ENCODE peak calls at places on chromosomes 6 and 20, in eight cellular contexts. One of them, this sample, is unnamed.

GRCh38 chr6:116531675-116532570 is 13.6 kb downstream of the TRAPPC3L start:
- DNase-seq in heart left ventricle: peak; percentile 52
- DNase-seq in cardiac muscle cell: peak; percentile 85
- DNase-seq in bronchial epithelial cell: peak; percentile 57
- DNase-seq in CD8-positive, alpha-beta T cell: peak; percentile 65
- DNase-seq in IMR-90: peak; percentile 82
- DNase-seq in thoracic aorta: no peak
- DNase-seq in PC-9: peak; percentile 47
- DNase-seq in this sample: peak; percentile 35

GRCh38 chr6:122645256-122645655 is 35.1 kb downstream of the PKIB start:
- DNase-seq in heart left ventricle: no peak
- DNase-seq in cardiac muscle cell: no peak
- DNase-seq in bronchial epithelial cell: no peak
- DNase-seq in CD8-positive, alpha-beta T cell: no peak
- DNase-seq in IMR-90: no peak
- DNase-seq in thoracic aorta: no peak
- DNase-seq in PC-9: no peak
- DNase-seq in this sample: no peak

GRCh38 chr20:8932192-8933150 is 136.4 kb upstream of the PLCB4 start:
- DNase-seq in heart left ventricle: no peak
- DNase-seq in cardiac muscle cell: peak; percentile 10
- DNase-seq in bronchial epithelial cell: peak; percentile 6
- DNase-seq in CD8-positive, alpha-beta T cell: no peak
- DNase-seq in IMR-90: peak; percentile 67
- DNase-seq in thoracic aorta: no peak
- DNase-seq in PC-9: no peak
- DNase-seq in this sample: peak; percentile 73

GRCh38 chr20:37986063-37986858 is 47.0 kb downstream of the TTI1 start:
- DNase-seq in heart left ventricle: no peak
- DNase-seq in cardiac muscle cell: no peak
- DNase-seq in bronchial epithelial cell: no peak
- DNase-seq in CD8-positive, alpha-beta T cell: no peak
- DNase-seq in IMR-90: no peak
- DNase-seq in thoracic aorta: no peak
- DNase-seq in PC-9: no peak
- DNase-seq in this sample: no peak

GRCh38 chr6:24313477-24314141 is 44.2 kb downstream of the DCDC2 start:
- DNase-seq in heart left ventricle: no peak
- DNase-seq in cardiac muscle cell: peak; percentile 86
- DNase-seq in bronchial epithelial cell: peak; percentile 76
- DNase-seq in CD8-positive, alpha-beta T cell: no peak
- DNase-seq in IMR-90: peak; percentile 60
- DNase-seq in thoracic aorta: no peak
- DNase-seq in PC-9: peak; percentile 70
- DNase-seq in this sample: peak; percentile 92

GRCh38 chr20:51531141-51531710 is 11.3 kb downstream of the NFATC2 start:
- DNase-seq in heart left ventricle: no peak
- DNase-seq in cardiac muscle cell: no peak
- DNase-seq in bronchial epithelial cell: peak; percentile 89
- DNase-seq in CD8-positive, alpha-beta T cell: peak; percentile 57
- DNase-seq in IMR-90: peak; percentile 36
- DNase-seq in thoracic aorta: no peak
- DNase-seq in PC-9: peak; percentile 68
- DNase-seq in this sample: peak; percentile 41

GRCh38 chr6:170049641-170050491 is 241.0 kb downstream of the DLL1 start:
- DNase-seq in heart left ventricle: peak; percentile 92
- DNase-seq in cardiac muscle cell: peak; percentile 96
- DNase-seq in bronchial epithelial cell: peak; percentile 57
- DNase-seq in CD8-positive, alpha-beta T cell: no peak
- DNase-seq in IMR-90: peak; percentile 50
- DNase-seq in thoracic aorta: no peak
- DNase-seq in PC-9: no peak
- DNase-seq in this sample: no peak

GRCh38 chr6:63676412-63677114 is 41.0 kb downstream of the PHF3 start:
- DNase-seq in heart left ventricle: no peak
- DNase-seq in cardiac muscle cell: peak; percentile 14
- DNase-seq in bronchial epithelial cell: peak; percentile 11
- DNase-seq in CD8-positive, alpha-beta T cell: no peak
- DNase-seq in IMR-90: peak; percentile 7
- DNase-seq in thoracic aorta: no peak
- DNase-seq in PC-9: no peak
- DNase-seq in this sample: no peak

GRCh38 chr20:62804632-62805364 is at the start of gene OGFR:
- DNase-seq in heart left ventricle: peak; percentile 78
- DNase-seq in cardiac muscle cell: peak; percentile 58
- DNase-seq in bronchial epithelial cell: no peak
- DNase-seq in CD8-positive, alpha-beta T cell: peak; percentile 72
- DNase-seq in IMR-90: peak; percentile 38
- DNase-seq in thoracic aorta: no peak
- DNase-seq in PC-9: peak; percentile 60
- DNase-seq in this sample: no peak

GRCh38 chr6:111994791-111995190 is 59.1 kb upstream of the CCN6 start:
- DNase-seq in heart left ventricle: no peak
- DNase-seq in cardiac muscle cell: no peak
- DNase-seq in bronchial epithelial cell: peak; percentile 70
- DNase-seq in CD8-positive, alpha-beta T cell: no peak
- DNase-seq in IMR-90: no peak
- DNase-seq in thoracic aorta: no peak
- DNase-seq in PC-9: no peak
- DNase-seq in this sample: no peak

GRCh38 chr20:36777576-36777975 is 4.0 kb upstream of the DSN1 start:
- DNase-seq in heart left ventricle: no peak
- DNase-seq in cardiac muscle cell: no peak
- DNase-seq in bronchial epithelial cell: no peak
- DNase-seq in CD8-positive, alpha-beta T cell: no peak
- DNase-seq in IMR-90: no peak
- DNase-seq in thoracic aorta: no peak
- DNase-seq in PC-9: no peak
- DNase-seq in this sample: no peak

GRCh38 chr6:14517536-14518105 is 400.0 kb downstream of the CD83 start:
- DNase-seq in heart left ventricle: no peak
- DNase-seq in cardiac muscle cell: no peak
- DNase-seq in bronchial epithelial cell: peak; percentile 20
- DNase-seq in CD8-positive, alpha-beta T cell: no peak
- DNase-seq in IMR-90: no peak
- DNase-seq in thoracic aorta: no peak
- DNase-seq in PC-9: no peak
- DNase-seq in this sample: no peak

GRCh38 chr6:93787841-93788240 is 368.5 kb upstream of the EPHA7 start:
- DNase-seq in heart left ventricle: no peak
- DNase-seq in cardiac muscle cell: no peak
- DNase-seq in bronchial epithelial cell: no peak
- DNase-seq in CD8-positive, alpha-beta T cell: no peak
- DNase-seq in IMR-90: no peak
- DNase-seq in thoracic aorta: no peak
- DNase-seq in PC-9: no peak
- DNase-seq in this sample: peak; percentile 49

GRCh38 chr6:170048615-170049256 is 242.1 kb downstream of the DLL1 start:
- DNase-seq in heart left ventricle: peak; percentile 71
- DNase-seq in cardiac muscle cell: peak; percentile 56
- DNase-seq in bronchial epithelial cell: no peak
- DNase-seq in CD8-positive, alpha-beta T cell: no peak
- DNase-seq in IMR-90: peak; percentile 33
- DNase-seq in thoracic aorta: no peak
- DNase-seq in PC-9: no peak
- DNase-seq in this sample: no peak

GRCh38 chr6:129491436-129491835 is 218.5 kb downstream of the ARHGAP18 start:
- DNase-seq in heart left ventricle: no peak
- DNase-seq in cardiac muscle cell: no peak
- DNase-seq in bronchial epithelial cell: no peak
- DNase-seq in CD8-positive, alpha-beta T cell: no peak
- DNase-seq in IMR-90: peak; percentile 16
- DNase-seq in thoracic aorta: no peak
- DNase-seq in PC-9: no peak
- DNase-seq in this sample: no peak

GRCh38 chr20:19244291-19244690 is 31.8 kb downstream of the SLC24A3 start:
- DNase-seq in heart left ventricle: no peak
- DNase-seq in cardiac muscle cell: no peak
- DNase-seq in bronchial epithelial cell: no peak
- DNase-seq in CD8-positive, alpha-beta T cell: no peak
- DNase-seq in IMR-90: no peak
- DNase-seq in thoracic aorta: no peak
- DNase-seq in PC-9: no peak
- DNase-seq in this sample: no peak

GRCh38 chr6:122735618-122736017 is 43.9 kb upstream of the FABP7 start:
- DNase-seq in heart left ventricle: no peak
- DNase-seq in cardiac muscle cell: no peak
- DNase-seq in bronchial epithelial cell: peak; percentile 100
- DNase-seq in CD8-positive, alpha-beta T cell: no peak
- DNase-seq in IMR-90: no peak
- DNase-seq in thoracic aorta: no peak
- DNase-seq in PC-9: no peak
- DNase-seq in this sample: no peak

GRCh38 chr6:34981951-34982350 is 92.9 kb downstream of the ANKS1A start:
- DNase-seq in heart left ventricle: no peak
- DNase-seq in cardiac muscle cell: peak; percentile 20
- DNase-seq in bronchial epithelial cell: peak; percentile 7
- DNase-seq in CD8-positive, alpha-beta T cell: no peak
- DNase-seq in IMR-90: peak; percentile 47
- DNase-seq in thoracic aorta: no peak
- DNase-seq in PC-9: no peak
- DNase-seq in this sample: no peak

GRCh38 chr20:63326314-63327228 is 33.6 kb downstream of the COL20A1 start:
- DNase-seq in heart left ventricle: peak; percentile 9
- DNase-seq in cardiac muscle cell: no peak
- DNase-seq in bronchial epithelial cell: no peak
- DNase-seq in CD8-positive, alpha-beta T cell: no peak
- DNase-seq in IMR-90: no peak
- DNase-seq in thoracic aorta: no peak
- DNase-seq in PC-9: no peak
- DNase-seq in this sample: no peak

GRCh38 chr6:85058806-85059205 is 294.4 kb upstream of the TBX18 start:
- DNase-seq in heart left ventricle: no peak
- DNase-seq in cardiac muscle cell: peak; percentile 68
- DNase-seq in bronchial epithelial cell: no peak
- DNase-seq in CD8-positive, alpha-beta T cell: no peak
- DNase-seq in IMR-90: no peak
- DNase-seq in thoracic aorta: no peak
- DNase-seq in PC-9: no peak
- DNase-seq in this sample: no peak

GRCh38 chr6:149223120-149223775 is 94.3 kb upstream of the TAB2 start:
- DNase-seq in heart left ventricle: no peak
- DNase-seq in cardiac muscle cell: no peak
- DNase-seq in bronchial epithelial cell: no peak
- DNase-seq in CD8-positive, alpha-beta T cell: no peak
- DNase-seq in IMR-90: no peak
- DNase-seq in thoracic aorta: no peak
- DNase-seq in PC-9: no peak
- DNase-seq in this sample: no peak

GRCh38 chr6:37243816-37244370 is 13.7 kb upstream of the TBC1D22B start:
- DNase-seq in heart left ventricle: no peak
- DNase-seq in cardiac muscle cell: no peak
- DNase-seq in bronchial epithelial cell: no peak
- DNase-seq in CD8-positive, alpha-beta T cell: no peak
- DNase-seq in IMR-90: no peak
- DNase-seq in thoracic aorta: no peak
- DNase-seq in PC-9: no peak
- DNase-seq in this sample: no peak
- H3K36me3 ChIP-seq in heart left ventricle: no peaks in the 10 kb centered on the region
- H3K36me3 ChIP-seq in cardiac muscle cell: no peaks in the 10 kb centered on the region
- H3K36me3 ChIP-seq in bronchial epithelial cell: no peaks in the 10 kb centered on the region
- H3K36me3 ChIP-seq in CD8-positive, alpha-beta T cell: no peaks in the 10 kb centered on the region
- H3K36me3 ChIP-seq in IMR-90: no peaks in the 10 kb centered on the region
- H3K36me3 ChIP-seq in thoracic aorta: no peaks in the 10 kb centered on the region
- H3K36me3 ChIP-seq in PC-9: no peaks in the 10 kb centered on the region
- H3K36me3 ChIP-seq in this sample: no peaks in the 10 kb centered on the region

DNA sequence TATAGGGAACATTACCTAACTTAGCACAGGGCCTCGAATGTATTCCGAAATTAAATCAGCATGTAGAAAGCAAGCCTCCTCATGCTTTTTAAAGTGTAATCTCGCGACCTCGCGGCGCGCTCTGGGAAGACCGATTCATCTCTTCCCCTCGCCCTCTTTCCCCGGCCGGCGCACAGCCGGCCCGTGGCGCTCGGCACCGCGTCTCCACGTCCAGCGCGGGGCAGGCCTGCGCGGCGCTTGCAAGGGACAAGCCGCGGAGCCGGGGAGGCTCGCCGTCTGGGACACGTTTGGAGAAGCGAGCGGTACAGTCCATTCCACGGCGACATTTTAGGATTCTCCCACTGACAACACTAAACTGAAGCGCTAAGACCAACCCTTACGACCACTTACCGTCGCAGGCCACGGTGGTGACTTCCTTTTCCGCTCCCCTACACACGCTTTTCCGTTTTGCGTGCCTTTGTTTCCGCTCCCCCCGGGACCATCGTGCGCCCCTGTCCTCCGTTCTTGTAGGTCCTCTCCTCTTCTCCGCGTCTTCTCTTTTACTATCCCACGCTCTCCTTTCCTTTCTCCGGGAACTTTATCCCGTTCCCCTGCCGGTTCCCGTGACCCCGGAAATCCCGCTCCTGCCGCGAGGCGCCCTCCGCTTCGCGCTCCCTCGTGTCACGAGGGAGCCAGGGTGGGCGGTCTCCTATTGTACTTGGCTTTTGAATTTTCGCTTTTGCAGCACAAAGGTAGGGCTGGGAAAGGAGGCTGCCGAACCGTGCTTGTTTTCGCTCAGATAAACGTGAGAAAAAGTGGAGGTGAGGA is at the start of gene ECHDC1:
- DNase-seq in heart left ventricle: peak; percentile 65
- DNase-seq in cardiac muscle cell: peak; percentile 78
- DNase-seq in bronchial epithelial cell: peak; percentile 41
- DNase-seq in CD8-positive, alpha-beta T cell: peak; percentile 70
- DNase-seq in IMR-90: peak; percentile 66
- DNase-seq in thoracic aorta: peak; percentile 6
- DNase-seq in PC-9: peak; percentile 49
- DNase-seq in this sample: no peak
- TF ChIP-seq CTCF in heart left ventricle: no peak
- TF ChIP-seq CTCF in cardiac muscle cell: no peak
- TF ChIP-seq CTCF in bronchial epithelial cell: no peak
- TF ChIP-seq CTCF in CD8-positive, alpha-beta T cell: no peak
- TF ChIP-seq CTCF in IMR-90: peak; percentile 4
- TF ChIP-seq CTCF in thoracic aorta: no peak
- TF ChIP-seq CTCF in PC-9: no peak
- TF ChIP-seq CTCF in this sample: no peak

GRCh38 chr6:26576929-26577719 is 19.6 kb upstream of the ABT1 start:
- DNase-seq in heart left ventricle: no peak
- DNase-seq in cardiac muscle cell: peak; percentile 78
- DNase-seq in bronchial epithelial cell: peak; percentile 74
- DNase-seq in CD8-positive, alpha-beta T cell: peak; percentile 59
- DNase-seq in IMR-90: peak; percentile 88
- DNase-seq in thoracic aorta: no peak
- DNase-seq in PC-9: peak; percentile 69
- DNase-seq in this sample: no peak
- H3K4me3 ChIP-seq in heart left ventricle: no peak overlapping the region
- H3K4me3 ChIP-seq in cardiac muscle cell: peak overlapping the region; percentile 15
- H3K4me3 ChIP-seq in bronchial epithelial cell: peak overlapping the region; percentile 8
- H3K4me3 ChIP-seq in CD8-positive, alpha-beta T cell: peak overlapping the region; percentile 37
- H3K4me3 ChIP-seq in IMR-90: peak overlapping the region; percentile 44
- H3K4me3 ChIP-seq in thoracic aorta: peak overlapping the region; percentile 60
- H3K4me3 ChIP-seq in PC-9: peak overlapping the region; percentile 60
- H3K4me3 ChIP-seq in this sample: peak overlapping the region; percentile 39

DNA sequence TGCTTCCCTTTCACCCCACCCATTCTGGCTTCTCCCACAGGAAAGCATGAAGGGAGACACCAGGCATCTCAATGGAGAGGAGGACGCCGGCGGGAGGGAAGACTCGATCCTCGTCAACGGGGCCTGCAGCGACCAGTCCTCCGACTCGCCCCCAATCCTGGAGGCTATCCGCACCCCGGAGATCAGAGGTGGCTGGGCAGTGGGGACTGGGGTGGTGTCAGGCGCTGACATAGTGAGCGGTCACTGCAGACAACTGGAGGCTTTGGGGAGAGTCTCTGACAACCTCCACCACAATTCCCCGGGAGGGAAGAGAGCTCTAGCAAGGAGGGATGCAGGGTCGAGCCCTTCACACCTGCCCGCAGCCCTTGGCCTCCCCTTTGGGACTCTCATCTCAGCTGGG is 18.1 kb downstream of the DNMT3B start:
- DNase-seq in heart left ventricle: no peak
- DNase-seq in cardiac muscle cell: no peak
- DNase-seq in bronchial epithelial cell: no peak
- DNase-seq in CD8-positive, alpha-beta T cell: no peak
- DNase-seq in IMR-90: no peak
- DNase-seq in thoracic aorta: no peak
- DNase-seq in PC-9: no peak
- DNase-seq in this sample: no peak
- H3K36me3 ChIP-seq in heart left ventricle: no peaks in the 10 kb centered on the region
- H3K36me3 ChIP-seq in cardiac muscle cell: no peaks in the 10 kb centered on the region
- H3K36me3 ChIP-seq in bronchial epithelial cell: no peaks in the 10 kb centered on the region
- H3K36me3 ChIP-seq in CD8-positive, alpha-beta T cell: no peaks in the 10 kb centered on the region
- H3K36me3 ChIP-seq in IMR-90: peaks cover 4% of the 10 kb centered on the region
- H3K36me3 ChIP-seq in thoracic aorta: no peaks in the 10 kb centered on the region
- H3K36me3 ChIP-seq in PC-9: no peaks in the 10 kb centered on the region
- H3K36me3 ChIP-seq in this sample: no peaks in the 10 kb centered on the region